ENCODE peak calls at places on chromosomes 12 and 14, in four cellular contexts. Y is stimulated activated CD8-positive, alpha-beta memory T cell treated with anti-CD3 and anti-CD28 coated beads, Interleukin-2, amount 100 ng/mL, for 1 hour; D is T-helper 22 cell; Q is heart right ventricle. M is an unnamed sample.

GRCh38 chr12:68425998-68426397 is 93.8 kb upstream of the MDM1 start:
- DNase-seq in Y (no peak), D (no peak), Q (no peak), M (no peak)

GRCh38 chr12:10067259-10067658 is 31.5 kb downstream of the CLEC1A start:
- DNase-seq in Y (no peak), D (no peak), Q (no peak), M (no peak)

GRCh38 chr14:84234281-84234680 is 1295.7 kb upstream of the FLRT2 start:
- DNase-seq in Y (no peak), D (no peak), Q (no peak), M (no peak)

GRCh38 chr14:78974691-78975090 is 804.5 kb downstream of the NRXN3 start:
- DNase-seq in Y (no peak), D (no peak), Q (no peak), M (no peak)

GRCh38 chr12:14473707-14474287 is 93.9 kb downstream of the PLBD1 start:
- DNase-seq in Y (no peak), D (no peak), Q (no peak), M (no peak)

GRCh38 chr14:35406811-35407630 is 2.5 kb upstream of the NFKBIA start:
- DNase-seq in Y (no peak), D (no peak), Q (no peak), M (peak; percentile 13)

GRCh38 chr12:26077915-26078314 is 46.9 kb downstream of the BHLHE41 start:
- DNase-seq in Y (no peak), D (no peak), Q (no peak), M (no peak)

GRCh38 chr14:101471723-101472517 is 89.4 kb upstream of the DIO3 start:
- DNase-seq in Y (no peak), D (no peak), Q (no peak), M (no peak)

GRCh38 chr12:111221296-111222026 is 147.4 kb downstream of the PHETA1 start:
- DNase-seq in Y (no peak), D (no peak), Q (no peak), M (no peak)

GRCh38 chr14:69989622-69990021 is 110.4 kb downstream of the SMOC1 start:
- DNase-seq in Y (no peak), D (no peak), Q (no peak), M (no peak)

GRCh38 chr14:99754141-99755067 is 38.8 kb upstream of the EML1 start:
- DNase-seq in Y (no peak), D (no peak), Q (no peak), M (no peak)

GRCh38 chr14:86838363-86838762 is 1154.6 kb downstream of the GALC start:
- DNase-seq in Y (no peak), D (no peak), Q (no peak), M (no peak)

GRCh38 chr12:63003223-63003819 is 68.4 kb upstream of the PPM1H start:
- DNase-seq in Y (no peak), D (no peak), Q (no peak), M (no peak)

GRCh38 chr12:62758216-62758615 is 176.7 kb downstream of the PPM1H start:
- DNase-seq in Y (no peak), D (no peak), Q (no peak), M (no peak)

GRCh38 chr12:130124605-130125244 is 37.5 kb upstream of the FZD10 start:
- DNase-seq in Y (no peak), D (no peak), Q (no peak), M (no peak)

GRCh38 chr12:48678561-48679185 is 3.4 kb downstream of the KANSL2 start:
- DNase-seq in Y (no peak), D (no peak), Q (no peak), M (no peak)

GRCh38 chr14:50085570-50086315 is 30.6 kb downstream of the VCPKMT start:
- DNase-seq in Y (no peak), D (no peak), Q (no peak), M (no peak)

GRCh38 chr12:85804663-85805062 is 31.5 kb downstream of the RASSF9 start:
- DNase-seq in Y (no peak), D (no peak), Q (no peak), M (no peak)

GRCh38 chr12:45695035-45695434 is 34.5 kb upstream of the ARID2 start:
- DNase-seq in Y (no peak), D (no peak), Q (no peak), M (no peak)

GRCh38 chr14:106308839-106309389 is 782.5 kb downstream of the TMEM121 start:
- DNase-seq in Y (peak; percentile 34), D (peak; percentile 38), Q (peak; percentile 15), M (no peak)

GRCh38 chr12:51951843-51952722 is 584 bp downstream of the ACVR1B start:
- DNase-seq in Y (no peak), D (no peak), Q (peak; percentile 59), M (no peak)

M was measured in NCI-H1048.